ENCODE peak calls at places on chromosome 15, in six cellular contexts. N, G, T, H, W and A are unnamed samples.

GRCh38 chr15:63915888-63916731 is 82.4 kb upstream of the HERC1 start:
- DNase-seq in N (no peak), H (no peak), G (peak; percentile 12), T (peak; percentile 45), W (no peak), A (peak; percentile 71)

GRCh38 chr15:70197945-70198361 is 100.2 kb upstream of the TLE3 start:
- DNase-seq in N (no peak), W (no peak), T (no peak), G (no peak), H (no peak), A (no peak)

GRCh38 chr15:77059761-77060345 is 11.1 kb downstream of the TSPAN3 start:
- DNase-seq in G (no peak), W (no peak), T (peak; percentile 44), H (no peak), N (no peak), A (no peak)

GRCh38 chr15:70014860-70015490 is 82.7 kb downstream of the TLE3 start:
- DNase-seq in N (no peak), W (no peak), G (no peak), H (no peak), T (no peak), A (no peak)

GRCh38 chr15:83483612-83484011 is 36.5 kb downstream of the SH3GL3 start:
- DNase-seq in G (no peak), N (no peak), W (no peak), T (no peak), H (no peak), A (no peak)

GRCh38 chr15:81968691-81969090 is 77.1 kb downstream of the MEX3B start:
- DNase-seq in N (no peak), H (no peak), G (no peak), W (no peak), T (no peak), A (no peak)

GRCh38 chr15:42131826-42132806 is 24.3 kb downstream of the PLA2G4F start:
- DNase-seq in W (no peak), H (no peak), N (no peak), G (no peak), T (no peak), A (no peak)

GRCh38 chr15:25793354-25794050 is 69.6 kb downstream of the ATP10A start:
- DNase-seq in G (no peak), T (no peak), W (no peak), N (peak; percentile 25), H (no peak), A (no peak)

GRCh38 chr15:91426412-91426811 is 326.4 kb downstream of the SV2B start:
- DNase-seq in N (no peak), H (no peak), W (no peak), G (no peak), T (no peak), A (no peak)

GRCh38 chr15:69523010-69524001 is 70.7 kb downstream of the RPLP1 start:
- DNase-seq in N (peak; percentile 74), G (peak; percentile 68), T (peak; percentile 79), H (peak; percentile 79), W (peak; percentile 72), A (peak; percentile 80)

GRCh38 chr15:31297221-31297879 is 29.3 kb upstream of the KLF13 start:
- DNase-seq in H (no peak), N (peak; percentile 2), G (no peak), W (no peak), T (no peak), A (no peak)

GRCh38 chr15:48579945-48580671 is 65.4 kb downstream of the FBN1 start:
- DNase-seq in N (no peak), H (no peak), G (peak; percentile 61), T (peak; percentile 50), W (no peak), A (no peak)
- H3K4me3 ChIP-seq in N (no peak overlapping the region), H (no peak overlapping the region), G (no peak overlapping the region), T (no peak overlapping the region), W (no peak overlapping the region), A (peak overlapping the region; percentile 17)

DNA sequence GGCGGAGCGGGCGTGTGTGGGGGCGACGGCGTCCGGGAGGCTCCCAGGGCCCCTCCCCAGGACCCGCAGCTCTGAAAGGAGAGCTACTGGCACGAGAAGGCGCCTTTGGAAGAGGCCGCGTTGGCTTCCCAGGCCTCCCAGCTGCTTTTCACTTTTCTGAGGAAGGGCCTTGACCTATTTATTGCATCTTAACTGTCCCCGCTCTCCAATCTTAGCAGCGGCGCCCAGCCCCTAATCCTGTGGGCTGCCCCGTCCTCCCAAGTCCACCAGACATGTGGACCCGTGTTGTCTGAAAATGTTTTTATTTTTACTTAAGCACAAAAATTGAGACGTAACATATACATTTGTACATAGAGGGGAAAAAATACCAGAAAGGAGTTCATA is 481 bp upstream of the ULK3 start:
- DNase-seq in W (no peak), T (no peak), G (no peak), N (no peak), H (no peak), A (no peak)
- TF ChIP-seq CTCF in W (no peak), T (no peak), G (no peak), N (no peak), H (no peak), A (no peak)

DNA sequence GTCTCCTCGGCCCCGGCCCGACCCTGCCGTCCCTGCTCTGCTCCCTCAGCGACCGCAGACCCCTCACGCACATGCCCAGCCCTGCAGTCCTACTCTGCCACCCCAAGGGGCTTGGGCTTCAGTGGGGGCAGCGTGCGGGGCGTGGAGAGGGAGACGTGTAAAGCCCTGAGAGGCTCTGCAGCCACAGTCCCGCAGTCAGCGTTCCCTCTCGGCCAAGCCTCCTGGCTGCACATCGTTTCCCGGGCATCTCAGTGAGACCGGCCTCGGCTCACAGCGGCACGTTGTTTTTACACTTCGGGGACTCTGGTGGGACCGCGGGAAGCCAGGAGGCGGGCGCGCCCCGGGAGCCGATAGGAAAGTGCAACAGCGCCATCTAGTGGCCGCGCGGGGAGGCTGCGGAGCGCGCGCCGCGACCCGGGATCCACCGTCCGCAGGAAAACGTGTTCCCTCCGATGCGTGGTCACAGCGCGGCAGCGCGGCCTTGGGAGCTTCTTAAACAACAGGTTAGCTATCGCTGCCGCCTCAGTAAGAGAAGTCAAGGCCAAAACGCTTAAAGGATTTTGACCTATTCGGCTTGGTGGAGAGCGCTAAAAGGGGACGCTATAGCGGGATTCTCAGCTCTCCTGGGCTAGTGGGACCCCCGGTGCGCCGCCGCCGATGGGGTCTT is 226.8 kb upstream of the IGF1R start:
- DNase-seq in G (peak; percentile 23), N (peak; percentile 55), H (peak; percentile 28), T (peak; percentile 30), W (peak; percentile 73), A (peak; percentile 21)
- H3K4me3 ChIP-seq in G (no peak overlapping the region), N (no peak overlapping the region), H (no peak overlapping the region), T (peak overlapping the region; percentile 33), W (peak overlapping the region; percentile 44), A (peak overlapping the region; percentile 26)

DNA sequence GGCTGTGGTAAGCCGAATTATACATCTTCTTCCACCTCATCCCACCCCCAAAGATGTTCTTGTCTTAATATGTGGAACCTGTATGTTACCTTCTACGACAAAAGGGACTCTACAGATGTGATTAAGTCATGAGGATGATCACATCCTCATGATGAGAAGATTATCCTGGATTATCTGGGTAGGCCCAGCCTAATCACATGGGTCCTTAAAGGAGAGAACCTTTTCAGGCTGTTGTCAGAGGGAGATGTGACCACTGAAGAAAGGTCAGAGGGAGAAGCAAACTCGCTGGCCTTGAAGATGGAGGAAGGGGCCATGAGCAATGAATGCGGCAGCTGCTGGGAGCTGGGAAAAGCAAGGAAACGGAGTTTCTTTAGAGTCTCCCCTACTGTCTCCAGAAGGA is 12.9 kb upstream of the SCG3 start:
- DNase-seq in T (no peak), G (no peak), H (no peak), N (no peak), W (no peak), A (no peak)
- TF ChIP-seq CTCF in T (no peak), G (no peak), H (no peak), N (no peak), W (no peak), A (no peak)

DNA sequence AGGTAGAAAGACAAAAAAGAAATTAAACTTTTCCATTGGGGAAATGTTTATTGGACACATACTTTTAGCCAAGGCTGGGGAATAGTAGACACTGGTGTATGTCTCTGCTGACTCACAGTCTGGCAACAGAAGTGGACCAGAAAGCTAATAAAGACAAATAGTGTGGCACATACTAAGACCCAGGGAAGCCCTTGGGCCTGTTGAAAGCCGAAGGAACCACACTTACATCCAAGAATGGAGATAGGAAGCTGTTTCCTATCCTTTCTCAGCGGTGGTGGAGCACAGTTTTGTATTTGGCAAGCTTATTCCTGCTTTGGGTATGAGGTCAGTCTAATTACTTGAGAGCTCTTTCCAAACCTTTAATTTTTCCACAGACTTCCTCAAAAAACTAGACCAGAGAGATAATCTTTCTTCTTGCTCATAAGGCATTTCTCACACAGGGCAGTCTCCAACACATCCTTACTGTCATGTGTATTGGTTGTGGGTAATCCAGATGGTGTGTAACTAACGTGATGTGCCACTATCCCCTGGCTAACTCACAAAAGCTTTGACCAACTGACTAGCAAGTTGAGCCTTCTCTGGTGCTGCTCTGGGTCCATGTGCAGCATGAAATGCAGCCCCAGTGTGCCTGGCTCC is 279.1 kb upstream of the IGF1R start:
- DNase-seq in W (no peak), N (no peak), T (no peak), H (no peak), G (no peak), A (no peak)
- H3K4me3 ChIP-seq in W (no peak overlapping the region), N (no peak overlapping the region), T (no peak overlapping the region), H (no peak overlapping the region), G (no peak overlapping the region), A (no peak overlapping the region)

GRCh38 chr15:66830358-66830757 is 128.3 kb downstream of the SMAD6 start:
- DNase-seq in H (peak; percentile 20), G (peak; percentile 29), N (peak; percentile 57), T (peak; percentile 74), W (no peak), A (peak; percentile 92)
- TF ChIP-seq CTCF in H (no peak), G (no peak), N (no peak), T (no peak), W (no peak), A (no peak)

GRCh38 chr15:99703603-99704443 is 29.4 kb downstream of the LYSMD4 start:
- DNase-seq in T (peak; percentile 96), W (no peak), H (peak; percentile 89), G (peak; percentile 93), N (peak; percentile 34), A (peak; percentile 90)
- H3K4me3 ChIP-seq in T (peak overlapping the region; percentile 1), W (no peak overlapping the region), H (no peak overlapping the region), G (peak overlapping the region; percentile 13), N (no peak overlapping the region), A (no peak overlapping the region)